ENCODE peak calls at places on chromosome 21, in five cellular contexts. K is body of pancreas, D is osteoblast, O is chondrocyte, I is nephron progenitor cell. X is an unnamed sample.

GRCh38 chr21:36203603-36203889 is 46.9 kb downstream of the DOP1B start:
- DNase-seq in I (no peak), D (peak), O (peak), K (peak), X (no peak)

GRCh38 chr21:36860736-36861594 is 105.5 kb downstream of the HLCS start:
- DNase-seq in D (peak), I (no peak), O (no peak), K (peak), X (no peak)

GRCh38 chr21:29677326-29677725 is 262.5 kb downstream of the GRIK1 start:
- DNase-seq in D (no peak), K (no peak), O (no peak), I (no peak), X (no peak)

GRCh38 chr21:37564341-37564923 is 197.9 kb downstream of the DYRK1A start:
- DNase-seq in K (peak), O (no peak), D (peak), I (no peak), X (no peak)

GRCh38 chr21:32702702-32703101 is 25.1 kb downstream of the SYNJ1 start:
- DNase-seq in O (no peak), K (no peak), D (no peak), I (no peak), X (no peak)

GRCh38 chr21:37787456-37787855 is 128.8 kb downstream of the KCNJ6 start:
- DNase-seq in I (no peak), K (no peak), D (peak), O (no peak), X (no peak)

GRCh38 chr21:33245289-33245918 is 15.7 kb downstream of the IFNAR2 start:
- DNase-seq in O (no peak), K (no peak), D (no peak), I (no peak), X (no peak)

GRCh38 chr21:33058468-33059318 is 11.2 kb upstream of the OLIG1 start:
- DNase-seq in O (no peak), K (peak), I (no peak), D (no peak), X (no peak)

GRCh38 chr21:34669149-34669879 is 520 bp downstream of the CLIC6 start:
- DNase-seq in I (peak), D (no peak), O (no peak), K (no peak), X (peak)

GRCh38 chr21:34351786-34352241 is 12.0 kb upstream of the KCNE2 start:
- DNase-seq in O (no peak), I (peak), D (peak), K (peak), X (peak)

GRCh38 chr21:16069713-16070112 is 339.9 kb downstream of the USP25 start:
- DNase-seq in D (no peak), I (no peak), K (no peak), O (no peak), X (no peak)

GRCh38 chr21:34042735-34043134 is 30.6 kb upstream of the MRPS6 start:
- DNase-seq in D (no peak), I (no peak), O (no peak), K (no peak), X (no peak)

GRCh38 chr21:19529031-19529430 is 1125.4 kb upstream of the TMPRSS15 start:
- DNase-seq in K (no peak), D (no peak), O (no peak), I (no peak), X (no peak)

GRCh38 chr21:34298797-34299539 is 64.8 kb upstream of the KCNE2 start:
- DNase-seq in O (no peak), D (no peak), K (no peak), I (no peak), X (no peak)

GRCh38 chr21:17427157-17427556 is 85.7 kb upstream of the CXADR start:
- DNase-seq in D (no peak), I (no peak), O (no peak), K (no peak), X (no peak)

GRCh38 chr21:32256873-32257620 is 21.8 kb downstream of the MIS18A start:
- DNase-seq in K (peak), D (peak), O (no peak), I (peak), X (no peak)

GRCh38 chr21:15616864-15617574 is 112.8 kb upstream of the USP25 start:
- DNase-seq in D (no peak), I (no peak), O (no peak), K (no peak), X (no peak)

GRCh38 chr21:38346286-38346685 is 89.5 kb downstream of the KCNJ15 start:
- DNase-seq in I (no peak), K (no peak), D (no peak), O (no peak), X (no peak)

GRCh38 chr21:10272216-10272615 is 249.2 kb upstream of the TPTE start:
- DNase-seq in K (no peak), O (no peak), D (no peak), I (no peak), X (no peak)

GRCh38 chr21:25412090-25412489 is 195.2 kb downstream of the MRPL39 start:
- DNase-seq in K (no peak), O (no peak), D (no peak), I (no peak), X (no peak)

GRCh38 chr21:37006521-37007291 is at the start of gene RIPPLY3:
- DNase-seq in I (peak), O (no peak), D (peak), K (no peak), X (peak)

GRCh38 chr21:36929622-36930021 is 36.8 kb downstream of the HLCS start:
- DNase-seq in O (no peak), D (no peak), K (peak), I (no peak), X (no peak)

GRCh38 chr21:25191141-25191540 is 416.1 kb downstream of the MRPL39 start:
- DNase-seq in K (no peak), I (no peak), D (no peak), O (no peak), X (no peak)

GRCh38 chr21:29257701-29258100 is 41.0 kb upstream of the BACH1 start:
- DNase-seq in D (no peak), K (no peak), O (no peak), I (no peak), X (no peak)

GRCh38 chr21:30561957-30562356 is 843 bp upstream of the KRTAP19-7 start:
- DNase-seq in I (no peak), K (no peak), O (no peak), D (no peak), X (no peak)

GRCh38 chr21:17438642-17439041 is 74.2 kb upstream of the CXADR start:
- DNase-seq in I (peak), K (no peak), O (no peak), D (no peak), X (peak)

GRCh38 chr21:37257967-37258877 is 8.9 kb downstream of the VPS26C start:
- DNase-seq in D (no peak), O (no peak), I (peak), K (peak), X (peak)

GRCh38 chr21:18443686-18444085 is 40.1 kb upstream of the TMPRSS15 start:
- DNase-seq in D (no peak), I (no peak), K (no peak), O (no peak), X (no peak)

DNA sequence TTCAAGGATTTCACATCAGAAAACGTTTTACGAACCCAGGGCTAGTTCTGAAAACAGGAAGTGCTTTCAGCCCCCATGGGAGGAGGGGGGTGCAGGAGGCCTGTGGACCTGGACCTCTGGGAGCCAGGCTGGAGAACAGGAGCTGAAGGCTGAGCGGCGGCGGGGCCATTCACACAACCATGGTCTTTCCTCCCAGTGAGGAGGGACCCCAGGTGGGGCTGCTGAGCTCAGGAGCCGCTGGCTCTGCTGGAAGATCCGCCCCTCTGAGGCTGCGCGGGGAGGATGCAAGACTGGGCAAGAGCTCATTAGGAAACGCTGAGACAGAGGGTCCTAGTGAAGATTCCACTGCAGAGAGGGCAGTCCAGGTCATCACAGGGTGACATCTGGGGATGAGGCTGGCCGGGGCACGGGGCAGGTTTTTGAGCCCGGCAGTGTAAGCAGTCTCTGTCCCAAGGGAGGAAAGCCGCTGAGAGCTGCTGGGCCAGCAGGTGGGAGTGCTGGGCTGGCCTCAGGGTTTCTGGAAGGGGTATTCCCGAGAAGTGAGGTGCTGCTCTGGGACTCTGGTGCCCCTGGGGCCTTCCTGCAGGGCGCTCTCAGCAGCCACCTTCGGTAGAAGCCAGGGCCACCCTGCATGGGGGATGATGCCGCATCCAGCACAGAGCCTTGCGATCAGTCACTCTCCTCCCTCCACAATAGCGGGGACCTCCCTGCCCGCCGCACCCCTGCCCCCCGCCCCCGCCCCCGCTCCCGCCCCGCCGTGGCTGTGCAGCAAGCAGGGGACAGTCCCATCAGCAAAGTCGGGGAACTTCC is 7.5 kb downstream of the MX2 start:
- DNase-seq in D (no peak), I (peak), K (peak), O (peak), X (peak)
- TF ChIP-seq CTCF in D (no peak), I (peak), K (no peak), O (peak), X (peak)

GRCh38 chr21:39456665-39457064 is 4.9 kb downstream of the SH3BGR start:
- DNase-seq in K (no peak), I (no peak), D (no peak), O (no peak), X (no peak)
- TF ChIP-seq CTCF in K (peak), I (peak), D (peak), O (peak), X (peak)

GRCh38 chr21:41832230-41833137 is 46.7 kb downstream of the PRDM15 start:
- DNase-seq in O (peak), D (no peak), K (no peak), I (no peak), X (no peak)
- TF ChIP-seq CTCF in O (no peak), D (no peak), K (no peak), I (no peak), X (no peak)

DNA sequence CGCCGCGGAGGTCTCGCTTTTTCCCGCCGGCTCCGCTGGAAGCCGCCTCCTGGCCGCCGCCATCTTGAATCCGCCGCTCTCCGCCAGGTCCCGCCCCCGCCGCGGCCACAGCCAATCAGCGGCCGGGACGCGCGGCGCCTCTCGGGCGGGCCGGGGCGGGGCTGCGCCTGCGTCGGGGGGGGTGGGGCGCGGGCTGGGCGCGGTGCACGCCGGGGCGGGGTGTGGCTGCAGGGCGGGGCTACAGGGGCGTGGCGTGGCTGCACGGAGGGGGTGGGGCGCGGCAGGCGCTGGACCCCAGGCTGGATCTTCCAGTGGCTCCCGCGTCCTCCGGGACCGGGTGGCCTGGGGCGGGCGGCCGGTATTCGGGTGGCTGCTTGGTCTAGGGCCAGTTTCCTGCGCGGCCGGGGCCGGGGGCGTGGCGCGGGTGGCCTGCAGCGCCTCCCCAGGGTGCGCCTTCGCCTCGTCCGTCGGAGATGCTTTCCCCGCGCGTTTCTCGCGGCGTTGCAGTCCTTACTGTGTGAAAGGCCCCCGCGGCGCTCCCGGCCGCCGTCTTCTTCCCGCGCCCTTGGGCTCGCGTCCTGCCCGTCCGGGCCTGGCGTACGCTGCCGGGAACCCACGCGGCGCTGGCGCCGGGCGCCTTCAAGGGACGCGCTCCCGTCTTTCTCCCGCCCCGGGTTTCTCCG is 575 bp downstream of the PCNT start:
- DNase-seq in D (peak), K (peak), I (peak), O (no peak), X (peak)
- TF ChIP-seq CTCF in D (no peak), K (no peak), I (no peak), O (peak), X (no peak)

GRCh38 chr21:43825936-43826622 is 36.7 kb downstream of the RRP1 start:
- DNase-seq in K (no peak), O (peak), D (peak), I (peak), X (no peak)
- TF ChIP-seq CTCF in K (no peak), O (peak), D (peak), I (peak), X (peak)

GRCh38 chr21:46250146-46250725 is 21.7 kb upstream of the LSS start:
- DNase-seq in I (no peak), O (no peak), D (peak), K (no peak), X (no peak)
- TF ChIP-seq CTCF in I (no peak), O (no peak), D (no peak), K (no peak), X (no peak)

GRCh38 chr21:21045538-21045937 is 47.3 kb downstream of the NCAM2 start:
- DNase-seq in D (no peak), O (no peak), K (no peak), I (no peak), X (no peak)

GRCh38 chr21:21051109-21052055 is 53.2 kb downstream of the NCAM2 start:
- DNase-seq in D (no peak), I (no peak), K (no peak), O (no peak), X (no peak)

DNA sequence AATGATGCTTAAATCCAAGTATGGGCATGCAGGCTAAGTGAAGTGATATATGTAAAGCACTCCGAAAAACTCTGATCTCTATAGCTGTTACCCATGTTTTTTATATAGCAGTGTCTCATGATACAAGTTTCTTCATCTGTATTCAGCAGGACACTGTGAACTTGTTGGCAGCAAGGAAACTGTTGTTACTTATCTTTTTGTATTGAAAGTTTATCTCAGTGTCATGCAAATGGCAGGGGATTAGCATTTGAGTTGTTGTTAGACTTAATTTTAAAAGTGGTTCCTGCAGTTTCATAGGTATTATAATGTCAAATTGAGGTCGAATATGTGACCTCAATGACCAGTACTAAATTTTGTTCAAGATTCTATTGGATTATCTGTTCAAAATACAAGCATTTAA is 47.9 kb downstream of the NCAM2 start:
- DNase-seq in K (no peak), O (no peak), D (no peak), I (no peak), X (no peak)
- TF ChIP-seq CTCF in K (no peak), O (no peak), D (no peak), I (no peak), X (no peak)

GRCh38 chr21:44485796-44486195 is 30.5 kb downstream of the LRRC3 start:
- DNase-seq in K (no peak), I (no peak), O (no peak), D (peak), X (no peak)

GRCh38 chr21:44486302-44486701 is 31.0 kb downstream of the LRRC3 start:
- DNase-seq in I (no peak), D (peak), O (no peak), K (no peak), X (no peak)

GRCh38 chr21:44485254-44485793 is 30.0 kb downstream of the LRRC3 start:
- DNase-seq in D (peak), I (peak), O (no peak), K (no peak), X (peak)

GRCh38 chr21:44489962-44490361 is 34.7 kb downstream of the LRRC3 start:
- DNase-seq in I (no peak), K (no peak), D (no peak), O (no peak), X (no peak)

GRCh38 chr21:44487831-44488230 is 32.5 kb downstream of the LRRC3 start:
- DNase-seq in D (peak), K (no peak), I (no peak), O (no peak), X (peak)
- TF ChIP-seq CTCF in D (peak), K (peak), I (peak), O (peak), X (peak)

DNA sequence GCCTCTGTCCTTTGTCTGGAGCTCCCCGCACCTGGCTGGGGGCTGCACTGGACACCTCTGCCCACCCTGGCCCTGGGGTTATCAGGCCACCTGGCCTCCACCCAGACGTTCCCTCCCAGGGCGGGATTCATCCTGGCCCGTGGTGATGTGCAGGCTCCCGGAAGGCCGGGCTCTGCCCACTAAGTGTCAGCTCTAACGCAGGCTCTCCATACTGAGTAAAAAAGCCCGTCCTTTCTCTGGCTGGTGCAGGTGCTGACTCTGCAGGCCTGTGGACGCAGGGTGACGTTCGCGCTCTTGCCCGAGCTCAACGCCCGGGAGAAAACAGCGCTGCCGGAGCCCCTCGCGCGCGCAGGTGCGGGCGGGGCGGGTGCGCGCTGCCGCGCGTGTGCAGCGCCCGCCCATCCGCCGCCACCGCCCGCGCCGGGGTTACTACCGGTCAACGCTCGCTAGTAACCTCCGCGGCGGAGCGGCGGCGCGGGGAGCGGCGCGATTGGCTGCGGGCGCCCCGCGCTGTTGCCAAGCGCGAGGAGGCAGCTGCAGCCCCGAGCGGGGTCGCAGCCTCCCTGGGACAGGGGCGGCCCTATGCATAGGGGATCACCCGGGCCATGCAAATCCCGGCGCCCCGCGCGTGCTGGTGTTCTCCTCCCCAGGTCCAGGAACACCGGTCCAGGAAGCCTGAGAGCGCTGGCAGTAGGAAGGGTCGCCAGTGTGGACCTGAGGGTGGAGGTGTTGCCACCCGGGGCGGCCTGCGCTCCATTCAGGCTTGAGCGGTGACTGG is 15.7 kb downstream of the ABCG1 start:
- DNase-seq in I (peak), D (peak), K (peak), O (no peak), X (peak)
- TF ChIP-seq CTCF in I (no peak), D (no peak), K (no peak), O (no peak), X (no peak)